ENCODE peak calls at places on chromosomes 13 and 19, in seven cellular contexts. F is progenitor cell of endocrine pancreas, C is NCI-H1092 treated with DMSO at 0.1 percent for 48 hours, Z is upper lobe of left lung, E is HEK293T, L is Kasumi-1, X is epithelial cell of esophagus. M is an unnamed sample.

GRCh38 chr19:43682824-43683661 is 13.1 kb upstream of the PLAUR start:
- DNase-seq in F (no peak), C (no peak), X (no peak), L (no peak), E (no peak), Z (no peak), M (no peak)

GRCh38 chr19:46661020-46661731 is at the start of gene DACT3:
- DNase-seq in C (peak), E (peak), Z (peak), X (peak), L (peak), F (peak), M (peak)

GRCh38 chr19:39499082-39499642 is 415 bp downstream of the DLL3 start:
- DNase-seq in F (no peak), Z (peak), E (no peak), C (peak), X (peak), L (no peak), M (peak)

GRCh38 chr13:42215578-42216421 is 56.2 kb upstream of the AKAP11 start:
- DNase-seq in E (peak), X (peak), F (no peak), L (peak), C (peak), Z (no peak), M (no peak)

GRCh38 chr13:98717256-98717655 is 35.2 kb downstream of the SLC15A1 start:
- DNase-seq in Z (no peak), E (no peak), F (no peak), X (no peak), C (no peak), L (no peak), M (no peak)

GRCh38 chr13:109874921-109875454 is 88.6 kb upstream of the IRS2 start:
- DNase-seq in X (no peak), Z (no peak), L (no peak), F (no peak), E (no peak), C (no peak), M (no peak)

GRCh38 chr19:42421591-42422031 is 5.6 kb downstream of the LIPE start:
- DNase-seq in X (peak), C (no peak), F (no peak), E (no peak), Z (no peak), L (no peak), M (no peak)

GRCh38 chr13:77536358-77536757 is 852 bp downstream of the SCEL start:
- DNase-seq in C (no peak), Z (no peak), L (no peak), E (no peak), F (no peak), X (peak), M (no peak)

GRCh38 chr13:29852464-29853054 is 2.1 kb upstream of the UBL3 start:
- DNase-seq in L (no peak), Z (no peak), E (no peak), X (no peak), C (no peak), F (no peak), M (no peak)

GRCh38 chr13:23288564-23288963 is 107.8 kb downstream of the SGCG start:
- DNase-seq in X (no peak), L (no peak), Z (no peak), E (no peak), C (no peak), F (no peak), M (no peak)

GRCh38 chr19:2813235-2814160 is 6.2 kb upstream of the ZNF554 start:
- DNase-seq in F (no peak), E (no peak), Z (peak), X (peak), C (no peak), L (no peak), M (no peak)

GRCh38 chr19:29812080-29812880 is 489 bp downstream of the CCNE1 start:
- DNase-seq in X (no peak), L (no peak), E (no peak), F (peak), Z (peak), C (no peak), M (no peak)

GRCh38 chr13:23621316-23621645 is 51.1 kb downstream of the TNFRSF19 start:
- DNase-seq in X (peak), Z (no peak), L (no peak), C (no peak), F (no peak), E (no peak), M (no peak)

GRCh38 chr19:40472516-40472915 is 5.7 kb downstream of the SPTBN4 start:
- DNase-seq in C (no peak), X (no peak), Z (peak), E (no peak), L (no peak), F (no peak), M (no peak)

GRCh38 chr13:21100994-21101757 is 39.8 kb upstream of the LATS2 start:
- DNase-seq in C (no peak), L (no peak), X (no peak), E (no peak), Z (no peak), F (no peak), M (no peak)

GRCh38 chr13:102280366-102280765 is 121.5 kb downstream of the FGF14 start:
- DNase-seq in E (no peak), F (no peak), X (no peak), L (no peak), C (no peak), Z (no peak), M (no peak)

GRCh38 chr13:85230754-85231153 is 568.5 kb downstream of the SLITRK6 start:
- DNase-seq in E (no peak), X (no peak), C (peak), F (no peak), L (no peak), Z (no peak), M (peak)

GRCh38 chr13:102960959-102961358 is 105.3 kb downstream of the SLC10A2 start:
- DNase-seq in F (no peak), C (no peak), E (no peak), X (no peak), L (peak), Z (no peak), M (no peak)

GRCh38 chr19:30253581-30253996 is 118.6 kb upstream of the ZNF536 start:
- DNase-seq in L (no peak), F (no peak), E (peak), X (no peak), Z (peak), C (no peak), M (no peak)

GRCh38 chr19:23440791-23441190 is 45.5 kb upstream of the ZNF91 start:
- DNase-seq in F (no peak), E (peak), Z (no peak), L (no peak), X (no peak), C (no peak), M (no peak)

GRCh38 chr19:28396259-28396940 is 816.6 kb downstream of the UQCRFS1 start:
- DNase-seq in C (no peak), F (no peak), E (no peak), L (no peak), Z (no peak), X (no peak), M (no peak)

GRCh38 chr19:18712981-18713380 is 29.5 kb downstream of the CRTC1 start:
- DNase-seq in L (no peak), C (no peak), Z (no peak), X (no peak), E (no peak), F (no peak), M (no peak)

GRCh38 chr13:113771709-113772331 is 12.8 kb downstream of the TMEM255B start:
- DNase-seq in F (no peak), C (no peak), Z (no peak), E (no peak), X (peak), L (no peak), M (no peak)

GRCh38 chr13:60755380-60756163 is 358.6 kb downstream of the TDRD3 start:
- DNase-seq in C (no peak), L (no peak), F (no peak), Z (no peak), E (no peak), X (peak), M (no peak)

GRCh38 chr13:113441661-113442060 is 11.6 kb downstream of the ADPRHL1 start:
- DNase-seq in F (no peak), E (no peak), Z (peak), L (no peak), C (no peak), X (no peak), M (no peak)

GRCh38 chr13:22655106-22655852 is 525.5 kb upstream of the SGCG start:
- DNase-seq in C (no peak), Z (no peak), E (no peak), F (no peak), L (no peak), X (no peak), M (no peak)